ENCODE peak calls at places on chromosomes 7 and 10, in nine cellular contexts. One of them, this sample, is unnamed.

GRCh38 chr10:5467634-5468255 is 31.6 kb downstream of the CALML5 start:
- DNase-seq in body of pancreas: no peak
- DNase-seq in thyroid gland: peak; percentile 80
- DNase-seq in tibial nerve: no peak
- DNase-seq in heart left ventricle: no peak
- DNase-seq in stomach: no peak
- DNase-seq in IMR-90: no peak
- DNase-seq in K562: no peak
- DNase-seq in esophagus squamous epithelium: no peak
- DNase-seq in this sample: no peak

GRCh38 chr10:1418031-1418550 is 319.2 kb downstream of the ADARB2 start:
- DNase-seq in body of pancreas: no peak
- DNase-seq in thyroid gland: no peak
- DNase-seq in tibial nerve: no peak
- DNase-seq in heart left ventricle: no peak
- DNase-seq in stomach: no peak
- DNase-seq in IMR-90: no peak
- DNase-seq in K562: no peak
- DNase-seq in esophagus squamous epithelium: no peak
- DNase-seq in this sample: peak; percentile 63

GRCh38 chr7:32937344-32938174 is 19.7 kb upstream of the FKBP9 start:
- DNase-seq in body of pancreas: peak; percentile 45
- DNase-seq in thyroid gland: peak; percentile 26
- DNase-seq in tibial nerve: peak; percentile 63
- DNase-seq in heart left ventricle: no peak
- DNase-seq in stomach: peak; percentile 58
- DNase-seq in IMR-90: peak; percentile 61
- DNase-seq in K562: no peak
- DNase-seq in esophagus squamous epithelium: no peak
- DNase-seq in this sample: peak; percentile 87

GRCh38 chr7:71454981-71455380 is 323.0 kb downstream of the GALNT17 start:
- DNase-seq in body of pancreas: no peak
- DNase-seq in thyroid gland: no peak
- DNase-seq in tibial nerve: no peak
- DNase-seq in heart left ventricle: no peak
- DNase-seq in stomach: no peak
- DNase-seq in IMR-90: no peak
- DNase-seq in K562: no peak
- DNase-seq in esophagus squamous epithelium: no peak
- DNase-seq in this sample: no peak

GRCh38 chr7:84354030-84354429 is 159.4 kb upstream of the SEMA3A start:
- DNase-seq in body of pancreas: no peak
- DNase-seq in thyroid gland: no peak
- DNase-seq in tibial nerve: no peak
- DNase-seq in heart left ventricle: no peak
- DNase-seq in stomach: no peak
- DNase-seq in IMR-90: no peak
- DNase-seq in K562: no peak
- DNase-seq in esophagus squamous epithelium: no peak
- DNase-seq in this sample: no peak

GRCh38 chr10:1149793-1150637 is 93.8 kb downstream of the WDR37 start:
- DNase-seq in body of pancreas: peak; percentile 34
- DNase-seq in thyroid gland: no peak
- DNase-seq in tibial nerve: no peak
- DNase-seq in heart left ventricle: peak; percentile 66
- DNase-seq in stomach: peak; percentile 36
- DNase-seq in IMR-90: peak; percentile 3
- DNase-seq in K562: peak; percentile 40
- DNase-seq in esophagus squamous epithelium: no peak
- DNase-seq in this sample: peak; percentile 26

GRCh38 chr10:8013011-8013410 is 41.5 kb upstream of the GATA3 start:
- DNase-seq in body of pancreas: no peak
- DNase-seq in thyroid gland: no peak
- DNase-seq in tibial nerve: no peak
- DNase-seq in heart left ventricle: no peak
- DNase-seq in stomach: no peak
- DNase-seq in IMR-90: no peak
- DNase-seq in K562: no peak
- DNase-seq in esophagus squamous epithelium: no peak
- DNase-seq in this sample: no peak

GRCh38 chr7:140726304-140726703 is 29.8 kb downstream of the NDUFB2 start:
- DNase-seq in body of pancreas: no peak
- DNase-seq in thyroid gland: no peak
- DNase-seq in tibial nerve: no peak
- DNase-seq in heart left ventricle: no peak
- DNase-seq in stomach: no peak
- DNase-seq in IMR-90: peak; percentile 23
- DNase-seq in K562: peak; percentile 25
- DNase-seq in esophagus squamous epithelium: no peak
- DNase-seq in this sample: no peak

DNA sequence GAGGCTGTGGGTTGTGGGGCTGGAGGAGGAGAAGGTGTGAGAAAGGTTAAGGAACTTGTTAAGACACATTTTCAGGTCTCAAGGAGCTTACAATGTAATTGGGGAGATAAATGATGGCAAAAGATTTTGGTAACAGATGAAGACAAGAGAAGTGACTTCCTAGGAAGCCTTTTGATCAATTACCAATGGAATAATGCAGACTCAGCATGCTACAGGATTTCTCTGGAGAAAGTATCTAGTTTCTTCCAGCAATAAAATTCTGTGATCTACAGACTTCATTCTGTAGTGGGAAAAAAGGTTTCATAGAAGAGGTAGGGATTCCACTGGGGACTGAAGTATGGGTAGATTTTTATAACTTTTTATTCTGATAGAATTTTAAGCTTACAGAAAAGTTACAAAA is 184.2 kb upstream of the RHOBTB1 start:
- DNase-seq in body of pancreas: no peak
- DNase-seq in thyroid gland: no peak
- DNase-seq in tibial nerve: no peak
- DNase-seq in heart left ventricle: no peak
- DNase-seq in stomach: no peak
- DNase-seq in IMR-90: no peak
- DNase-seq in K562: no peak
- DNase-seq in esophagus squamous epithelium: no peak
- DNase-seq in this sample: no peak
- TF ChIP-seq POLR2A in body of pancreas: no peak
- TF ChIP-seq POLR2A in thyroid gland: no peak
- TF ChIP-seq POLR2A in tibial nerve: no peak
- TF ChIP-seq POLR2A in heart left ventricle: no peak
- TF ChIP-seq POLR2A in stomach: no peak
- TF ChIP-seq POLR2A in IMR-90: no peak
- TF ChIP-seq POLR2A in K562: no peak
- TF ChIP-seq POLR2A in esophagus squamous epithelium: no peak
- TF ChIP-seq POLR2A in this sample: no peak

GRCh38 chr7:91630581-91631370 is 249.7 kb downstream of the MTERF1 start:
- DNase-seq in body of pancreas: no peak
- DNase-seq in thyroid gland: no peak
- DNase-seq in tibial nerve: no peak
- DNase-seq in heart left ventricle: no peak
- DNase-seq in stomach: no peak
- DNase-seq in IMR-90: no peak
- DNase-seq in K562: no peak
- DNase-seq in esophagus squamous epithelium: no peak
- DNase-seq in this sample: no peak
- H3K4me3 ChIP-seq in body of pancreas: no peak overlapping the region
- H3K4me3 ChIP-seq in thyroid gland: no peak overlapping the region
- H3K4me3 ChIP-seq in tibial nerve: no peak overlapping the region
- H3K4me3 ChIP-seq in heart left ventricle: no peak overlapping the region
- H3K4me3 ChIP-seq in stomach: no peak overlapping the region
- H3K4me3 ChIP-seq in IMR-90: no peak overlapping the region
- H3K4me3 ChIP-seq in K562: no peak overlapping the region
- H3K4me3 ChIP-seq in esophagus squamous epithelium: no peak overlapping the region
- H3K4me3 ChIP-seq in this sample: no peak overlapping the region

GRCh38 chr10:11668847-11669610 is 57.6 kb upstream of the USP6NL start:
- DNase-seq in body of pancreas: no peak
- DNase-seq in thyroid gland: no peak
- DNase-seq in tibial nerve: no peak
- DNase-seq in heart left ventricle: no peak
- DNase-seq in stomach: no peak
- DNase-seq in IMR-90: no peak
- DNase-seq in K562: no peak
- DNase-seq in esophagus squamous epithelium: no peak
- DNase-seq in this sample: no peak
- TF ChIP-seq POLR2A in body of pancreas: no peak
- TF ChIP-seq POLR2A in thyroid gland: no peak
- TF ChIP-seq POLR2A in tibial nerve: no peak
- TF ChIP-seq POLR2A in heart left ventricle: no peak
- TF ChIP-seq POLR2A in stomach: no peak
- TF ChIP-seq POLR2A in IMR-90: no peak
- TF ChIP-seq POLR2A in K562: no peak
- TF ChIP-seq POLR2A in esophagus squamous epithelium: no peak
- TF ChIP-seq POLR2A in this sample: no peak

DNA sequence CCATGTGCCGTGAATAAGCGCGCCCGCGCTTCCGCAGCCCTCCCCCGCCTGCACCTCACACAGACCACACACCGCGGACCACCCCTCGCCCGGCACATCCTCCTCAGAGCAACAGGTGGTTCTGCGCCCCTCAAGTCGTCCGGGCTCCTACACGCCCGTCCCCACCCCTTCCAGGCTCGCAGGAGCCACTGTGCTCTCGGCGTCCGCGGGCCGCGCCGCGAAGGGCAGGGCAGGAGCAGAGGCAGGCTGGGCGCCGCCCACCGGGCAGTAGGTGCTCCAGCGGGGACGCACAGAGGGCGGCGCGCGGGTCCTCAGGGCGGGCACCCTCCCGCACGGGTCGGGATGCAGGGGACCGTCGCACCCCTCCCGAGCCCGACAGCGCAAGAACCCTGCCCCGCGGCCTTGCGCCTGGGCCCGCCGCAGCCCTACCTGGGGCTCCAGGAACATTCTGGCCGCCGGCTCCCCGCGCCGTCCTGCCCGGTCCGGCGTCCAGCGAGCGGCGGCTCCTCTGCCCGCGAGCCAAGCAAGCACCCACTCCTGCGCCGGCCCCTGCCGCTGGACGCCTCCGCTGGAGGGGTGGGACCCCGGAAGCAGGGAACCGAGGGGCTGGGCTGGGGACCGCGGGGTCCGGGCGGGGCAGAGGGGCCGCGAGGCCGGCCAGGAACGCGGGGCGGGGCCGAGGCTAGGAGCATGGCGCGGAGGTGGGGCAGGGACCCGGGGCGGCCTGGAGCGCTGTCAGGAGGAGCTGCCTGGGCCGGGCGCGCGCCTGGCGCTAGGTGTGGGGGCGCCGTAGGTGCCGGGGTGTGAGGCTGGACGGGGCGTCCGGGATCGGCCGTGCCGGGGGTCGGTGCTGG is 37.4 kb downstream of the RASGEF1A start:
- DNase-seq in body of pancreas: peak; percentile 12
- DNase-seq in thyroid gland: peak; percentile 52
- DNase-seq in tibial nerve: no peak
- DNase-seq in heart left ventricle: peak; percentile 72
- DNase-seq in stomach: no peak
- DNase-seq in IMR-90: no peak
- DNase-seq in K562: peak; percentile 47
- DNase-seq in esophagus squamous epithelium: no peak
- DNase-seq in this sample: peak; percentile 80
- H3K4me3 ChIP-seq in body of pancreas: peak overlapping the region; percentile 36
- H3K4me3 ChIP-seq in thyroid gland: no peak overlapping the region
- H3K4me3 ChIP-seq in tibial nerve: peak overlapping the region; percentile 47
- H3K4me3 ChIP-seq in heart left ventricle: peak overlapping the region; percentile 3
- H3K4me3 ChIP-seq in stomach: peak overlapping the region; percentile 40
- H3K4me3 ChIP-seq in IMR-90: no peak overlapping the region
- H3K4me3 ChIP-seq in K562: no peak overlapping the region
- H3K4me3 ChIP-seq in esophagus squamous epithelium: peak overlapping the region; percentile 21
- H3K4me3 ChIP-seq in this sample: no peak overlapping the region